ENCODE peak calls at places on chromosomes 4 and X, in five cellular contexts. B, E, U, A and W are unnamed samples.

GRCh38 chrX:149510386-149510785 is 5.3 kb upstream of the IDS start:
- DNase-seq in B (no peak), E (no peak), A (no peak), U (no peak), W (no peak)

GRCh38 chr4:4334798-4335520 is 44.9 kb downstream of the ZBTB49 start:
- DNase-seq in E (peak; percentile 20), B (peak; percentile 38), U (peak; percentile 58), A (peak; percentile 67), W (peak; percentile 66)

GRCh38 chrX:19660604-19661003 is 145.3 kb upstream of the MAP3K15 start:
- DNase-seq in U (no peak), E (no peak), A (peak; percentile 63), B (peak; percentile 27), W (no peak)

GRCh38 chr4:186725422-186726149 is 1.9 kb upstream of the FAT1 start:
- DNase-seq in E (peak; percentile 25), B (peak; percentile 70), U (no peak), A (peak; percentile 96), W (peak; percentile 85)

GRCh38 chrX:72126539-72127140 is 5.1 kb downstream of the RTL5 start:
- DNase-seq in B (peak; percentile 71), A (peak; percentile 91), U (peak; percentile 68), E (peak; percentile 44), W (peak; percentile 77)

GRCh38 chrX:80749404-80749803 is 60.3 kb downstream of the BRWD3 start:
- DNase-seq in B (no peak), A (no peak), E (no peak), U (no peak), W (no peak)

GRCh38 chrX:136321532-136321931 is 20.8 kb downstream of the ADGRG4 start:
- DNase-seq in E (no peak), U (no peak), B (no peak), A (no peak), W (no peak)

GRCh38 chrX:68193234-68193633 is 240.1 kb downstream of the OPHN1 start:
- DNase-seq in A (no peak), B (no peak), E (no peak), U (no peak), W (no peak)

GRCh38 chrX:67604979-67605703 is 61.3 kb downstream of the AR start:
- DNase-seq in B (no peak), U (no peak), E (no peak), A (peak; percentile 64), W (no peak)

GRCh38 chrX:124266325-124267087 is 66.0 kb upstream of the TEX13D start:
- DNase-seq in B (no peak), A (no peak), U (no peak), E (no peak), W (no peak)

GRCh38 chr4:180695851-180696250 is 1547.4 kb upstream of the TENM3 start:
- DNase-seq in E (no peak), A (peak; percentile 94), U (no peak), B (no peak), W (no peak)

GRCh38 chr4:114273246-114273645 is 293.8 kb upstream of the ARSJ start:
- DNase-seq in E (no peak), B (no peak), U (no peak), A (no peak), W (no peak)

GRCh38 chrX:112651766-112652165 is 28.0 kb downstream of the LHFPL1 start:
- DNase-seq in B (no peak), A (no peak), U (no peak), E (no peak), W (no peak)

GRCh38 chrX:17547658-17548057 is 172.7 kb downstream of the NHS start:
- DNase-seq in A (peak; percentile 58), U (no peak), B (no peak), E (peak; percentile 28), W (no peak)

GRCh38 chrX:108439961-108440696 is 491 bp downstream of the COL4A5 start:
- DNase-seq in U (no peak), A (peak; percentile 58), E (no peak), B (no peak), W (peak; percentile 15)

GRCh38 chr4:78644744-78645330 is 93.3 kb downstream of the ANXA3 start:
- DNase-seq in U (no peak), E (no peak), A (peak; percentile 76), B (peak; percentile 57), W (peak; percentile 56)

GRCh38 chr4:118276551-118276950 is 76.3 kb downstream of the PRSS12 start:
- DNase-seq in A (no peak), B (no peak), E (no peak), U (no peak), W (no peak)

GRCh38 chr4:56727150-56727549 is 46.1 kb upstream of the HOPX start:
- DNase-seq in U (no peak), E (no peak), B (no peak), A (no peak), W (peak; percentile 58)

GRCh38 chr4:137610960-137611359 is 78.7 kb upstream of the PCDH18 start:
- DNase-seq in U (no peak), E (no peak), B (no peak), A (peak; percentile 43), W (peak; percentile 16)

GRCh38 chr4:87555751-87556619 is 26.8 kb upstream of the SPARCL1 start:
- DNase-seq in B (no peak), E (no peak), A (peak; percentile 65), U (no peak), W (no peak)

GRCh38 chr4:173191623-173192041 is 23.0 kb downstream of the GALNT7 start:
- DNase-seq in E (no peak), B (no peak), U (no peak), A (peak; percentile 45), W (no peak)

GRCh38 chrX:132227383-132228112 is 8.3 kb upstream of the RAP2C start:
- DNase-seq in A (peak; percentile 57), U (no peak), B (no peak), E (no peak), W (no peak)

GRCh38 chr4:98919996-98920395 is 8.9 kb downstream of the EIF4E start:
- DNase-seq in A (peak; percentile 48), U (no peak), E (no peak), B (no peak), W (no peak)

GRCh38 chrX:46311581-46312120 is 233.6 kb downstream of the ZNF674 start:
- DNase-seq in U (no peak), E (no peak), A (peak; percentile 38), B (no peak), W (no peak)

GRCh38 chr4:40307627-40308497 is 27.3 kb upstream of the CHRNA9 start:
- DNase-seq in U (peak; percentile 32), A (no peak), E (no peak), B (no peak), W (no peak)

GRCh38 chr4:121308328-121308663 is 72.5 kb downstream of the QRFPR start:
- DNase-seq in E (no peak), A (no peak), U (no peak), B (no peak), W (no peak)

GRCh38 chr4:141473026-141473540 is 163.3 kb upstream of the IL15 start:
- DNase-seq in E (no peak), A (peak; percentile 48), U (no peak), B (no peak), W (no peak)

GRCh38 chr4:179467890-179468289 is 2025.7 kb upstream of the AGA start:
- DNase-seq in B (no peak), U (no peak), E (no peak), A (no peak), W (no peak)

GRCh38 chr4:24672871-24673270 is 88.5 kb upstream of the DHX15 start:
- DNase-seq in B (no peak), E (no peak), A (no peak), U (no peak), W (no peak)